ENCODE peak calls at places on chromosome 6, in six cellular contexts. A is SJSA1; W is epithelial cell of proximal tubule; J is adipocyte; R is AG10803; C is CD8-positive, alpha-beta memory T cell. B is an unnamed sample.

GRCh38 chr6:131951576-131952230 is 531 bp upstream of the CCN2 start:
- DNase-seq in A (no peak), W (no peak), J (peak), R (no peak), C (no peak), B (peak)

GRCh38 chr6:43993881-43994523 is 133.2 kb downstream of the MRPL14 start:
- DNase-seq in A (no peak), W (no peak), J (no peak), R (no peak), C (no peak), B (no peak)

GRCh38 chr6:166635556-166635955 is 8.5 kb upstream of the RPS6KA2 start:
- DNase-seq in A (no peak), W (no peak), J (no peak), R (no peak), C (no peak), B (no peak)

GRCh38 chr6:39530201-39530759 is 194.9 kb downstream of the KIF6 start:
- DNase-seq in A (no peak), W (peak), J (peak), R (peak), C (no peak), B (peak)

GRCh38 chr6:136341967-136342366 is 52.3 kb upstream of the BCLAF1 start:
- DNase-seq in A (no peak), W (no peak), J (no peak), R (no peak), C (no peak), B (no peak)

GRCh38 chr6:36350681-36351091 is 14.0 kb upstream of the BNIP5 start:
- DNase-seq in A (peak), W (no peak), J (peak), R (peak), C (no peak), B (peak)

GRCh38 chr6:89364586-89364985 is 12.1 kb upstream of the UBE2J1 start:
- DNase-seq in A (no peak), W (no peak), J (no peak), R (no peak), C (no peak), B (no peak)

GRCh38 chr6:140138311-140138994 is 764.0 kb upstream of the CITED2 start:
- DNase-seq in A (no peak), W (no peak), J (no peak), R (peak), C (no peak), B (peak)

GRCh38 chr6:168418151-168418551 is 22.8 kb upstream of the SMOC2 start:
- DNase-seq in A (no peak), W (no peak), J (no peak), R (no peak), C (no peak), B (no peak)

GRCh38 chr6:157518399-157519250 is 137.6 kb downstream of the ZDHHC14 start:
- DNase-seq in A (peak), W (no peak), J (no peak), R (peak), C (no peak), B (peak)

GRCh38 chr6:26224940-26225847 is 138.0 kb downstream of the HFE start:
- DNase-seq in A (peak), W (no peak), J (peak), R (peak), C (no peak), B (peak)

GRCh38 chr6:169189686-169190085 is 64.0 kb downstream of the THBS2 start:
- DNase-seq in A (no peak), W (no peak), J (no peak), R (peak), C (no peak), B (no peak)

GRCh38 chr6:118618676-118619377 is 32.6 kb downstream of the CEP85L start:
- DNase-seq in A (peak), W (no peak), J (peak), R (peak), C (peak), B (peak)

GRCh38 chr6:157595768-157596167 is 214.8 kb downstream of the ZDHHC14 start:
- DNase-seq in A (no peak), W (no peak), J (no peak), R (no peak), C (no peak), B (no peak)

GRCh38 chr6:148508401-148509151 is 165.9 kb downstream of the SASH1 start:
- DNase-seq in A (peak), W (no peak), J (peak), R (peak), C (no peak), B (peak)

GRCh38 chr6:169210611-169211010 is 43.0 kb downstream of the THBS2 start:
- DNase-seq in A (no peak), W (no peak), J (no peak), R (no peak), C (no peak), B (no peak)

GRCh38 chr6:15330174-15330934 is 84.5 kb downstream of the JARID2 start:
- DNase-seq in A (peak), W (no peak), J (no peak), R (peak), C (no peak), B (peak)

GRCh38 chr6:16471222-16471784 is 232.9 kb downstream of the GMPR start:
- DNase-seq in A (no peak), W (no peak), J (peak), R (no peak), C (no peak), B (no peak)

GRCh38 chr6:20211941-20212391 is 303 bp downstream of the MBOAT1 start:
- DNase-seq in A (no peak), W (no peak), J (peak), R (peak), C (no peak), B (peak)

GRCh38 chr6:111552999-111553398 is 52.7 kb downstream of the TRAF3IP2 start:
- DNase-seq in A (no peak), W (no peak), J (no peak), R (no peak), C (no peak), B (no peak)

GRCh38 chr6:35683267-35683666 is 5.4 kb downstream of the FKBP5 start:
- DNase-seq in A (no peak), W (no peak), J (no peak), R (no peak), C (no peak), B (no peak)

GRCh38 chr6:125983246-125983945 is 2.9 kb upstream of the TRMT11 start:
- DNase-seq in A (peak), W (no peak), J (peak), R (peak), C (no peak), B (peak)

GRCh38 chr6:157548635-157549467 is 167.9 kb downstream of the ZDHHC14 start:
- DNase-seq in A (no peak), W (no peak), J (no peak), R (no peak), C (no peak), B (no peak)

GRCh38 chr6:73675466-73676098 is 20.4 kb upstream of the CD109 start:
- DNase-seq in A (peak), W (peak), J (peak), R (peak), C (peak), B (peak)

GRCh38 chr6:5401845-5402738 is 140.8 kb downstream of the FARS2 start:
- DNase-seq in A (peak), W (no peak), J (peak), R (peak), C (no peak), B (peak)

GRCh38 chr6:138945354-138945753 is 42.7 kb downstream of the REPS1 start:
- DNase-seq in A (no peak), W (no peak), J (no peak), R (no peak), C (no peak), B (no peak)

GRCh38 chr6:44967481-44967880 is 360.6 kb upstream of the RUNX2 start:
- DNase-seq in A (no peak), W (no peak), J (peak), R (peak), C (no peak), B (peak)

GRCh38 chr6:30206152-30206551 is 7.1 kb downstream of the TRIM26 start:
- DNase-seq in A (no peak), W (no peak), J (no peak), R (peak), C (no peak), B (no peak)

GRCh38 chr6:89242574-89243330 is 25.6 kb upstream of the GABRR1 start:
- DNase-seq in A (peak), W (no peak), J (peak), R (peak), C (peak), B (peak)

GRCh38 chr6:38495922-38496635 is 143.7 kb downstream of the BTBD9 start:
- DNase-seq in A (no peak), W (no peak), J (no peak), R (no peak), C (no peak), B (no peak)

DNA sequence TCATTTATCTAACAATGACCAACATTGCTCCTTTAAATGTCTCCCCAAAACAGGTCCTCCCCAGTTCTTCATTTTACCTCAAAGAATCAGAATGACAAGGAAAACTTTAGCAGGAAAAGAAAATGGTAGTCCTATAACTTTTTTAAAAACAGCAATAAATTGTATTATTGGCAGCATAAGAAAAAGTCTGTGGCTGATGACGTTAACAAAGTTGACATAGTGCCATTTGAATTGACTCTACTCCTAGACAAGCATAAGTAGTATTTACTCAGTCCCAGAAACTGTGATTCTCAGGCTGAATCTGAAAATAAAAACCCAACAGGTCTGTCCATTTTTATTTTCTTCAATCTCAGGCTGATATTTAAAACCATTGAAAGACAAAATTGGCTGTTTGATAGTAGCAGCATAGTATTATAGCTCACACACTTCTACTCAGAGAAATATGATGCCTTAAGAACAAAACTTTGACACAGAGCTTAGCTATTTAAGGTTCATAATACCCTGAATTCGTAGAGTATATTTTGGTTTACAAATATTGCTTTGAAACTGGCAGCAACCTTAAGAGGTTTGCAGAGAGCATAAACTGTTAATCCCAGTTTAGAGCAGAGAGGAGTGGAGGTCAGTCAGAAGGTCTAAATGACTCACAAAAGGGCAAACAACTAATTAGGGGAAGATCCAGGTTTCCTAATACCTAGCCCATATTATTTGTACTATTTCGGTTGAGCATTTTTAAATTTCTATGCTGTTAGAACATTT is 35.0 kb upstream of the TENT5A start:
- DNase-seq in A (no peak), W (no peak), J (peak), R (peak), C (no peak), B (peak)
- H3K4me3 ChIP-seq in A (no peak), W (no peak), J (peak), R (no peak), C (no peak), B (no peak)

GRCh38 chr6:24940311-24940917 is 4.7 kb upstream of the RIPOR2 start:
- DNase-seq in A (no peak), W (no peak), J (no peak), R (no peak), C (no peak), B (no peak)
- H3K4me3 ChIP-seq in A (no peak), W (no peak), J (no peak), R (no peak), C (no peak), B (no peak)

GRCh38 chr6:159106627-159107241 is 61.9 kb upstream of the TAGAP start:
- DNase-seq in A (peak), W (no peak), J (peak), R (peak), C (peak), B (peak)

GRCh38 chr6:159108438-159108985 is 60.7 kb upstream of the FNDC1 start:
- DNase-seq in A (no peak), W (no peak), J (no peak), R (no peak), C (no peak), B (no peak)

GRCh38 chr6:159105716-159106115 is 60.9 kb upstream of the TAGAP start:
- DNase-seq in A (no peak), W (no peak), J (no peak), R (no peak), C (no peak), B (no peak)

GRCh38 chr6:159109391-159109790 is 59.8 kb upstream of the FNDC1 start:
- DNase-seq in A (no peak), W (no peak), J (no peak), R (no peak), C (no peak), B (no peak)

DNA sequence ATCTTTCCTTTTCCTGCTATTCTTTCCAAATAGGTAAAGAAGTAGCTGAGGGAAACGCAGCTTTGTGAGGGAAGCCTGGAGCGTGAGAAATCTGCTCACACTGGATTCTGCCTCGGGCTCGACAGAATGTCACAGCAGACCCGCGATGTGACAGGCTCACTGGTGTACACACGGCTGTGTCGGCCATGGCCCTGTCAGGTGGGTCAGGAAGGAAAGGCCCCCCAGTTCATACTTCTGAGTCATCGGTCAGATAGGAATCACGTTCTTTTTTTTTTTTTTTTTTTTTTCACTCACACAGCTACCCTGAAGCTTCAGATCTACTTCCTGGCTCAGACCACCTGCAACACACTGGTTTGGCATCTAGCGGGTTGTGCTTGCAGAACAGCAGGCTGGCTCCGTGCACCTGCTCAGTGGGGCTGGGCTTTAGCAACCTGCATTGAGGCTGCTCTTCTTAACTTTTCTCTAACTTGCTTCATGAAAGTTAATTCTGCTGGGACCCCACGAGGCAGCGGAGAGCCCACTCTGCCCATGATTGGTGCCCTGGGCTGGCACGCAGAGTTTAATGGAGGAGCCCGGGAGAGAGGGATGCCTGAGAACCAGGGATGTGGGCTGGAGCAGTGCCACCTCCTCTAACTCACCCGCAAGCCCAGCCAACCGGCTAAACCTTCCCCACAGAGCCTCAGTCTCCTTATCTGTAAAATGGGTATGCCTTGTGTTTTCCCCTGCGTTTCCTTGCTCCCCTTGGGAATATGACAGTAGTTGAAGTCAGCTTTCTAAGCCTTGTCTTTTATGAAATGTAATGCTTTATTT is 61.5 kb upstream of the FNDC1 start:
- DNase-seq in A (no peak), W (no peak), J (no peak), R (no peak), C (peak), B (no peak)
- H3K4me3 ChIP-seq in A (no peak), W (no peak), J (no peak), R (no peak), C (peak), B (no peak)

DNA sequence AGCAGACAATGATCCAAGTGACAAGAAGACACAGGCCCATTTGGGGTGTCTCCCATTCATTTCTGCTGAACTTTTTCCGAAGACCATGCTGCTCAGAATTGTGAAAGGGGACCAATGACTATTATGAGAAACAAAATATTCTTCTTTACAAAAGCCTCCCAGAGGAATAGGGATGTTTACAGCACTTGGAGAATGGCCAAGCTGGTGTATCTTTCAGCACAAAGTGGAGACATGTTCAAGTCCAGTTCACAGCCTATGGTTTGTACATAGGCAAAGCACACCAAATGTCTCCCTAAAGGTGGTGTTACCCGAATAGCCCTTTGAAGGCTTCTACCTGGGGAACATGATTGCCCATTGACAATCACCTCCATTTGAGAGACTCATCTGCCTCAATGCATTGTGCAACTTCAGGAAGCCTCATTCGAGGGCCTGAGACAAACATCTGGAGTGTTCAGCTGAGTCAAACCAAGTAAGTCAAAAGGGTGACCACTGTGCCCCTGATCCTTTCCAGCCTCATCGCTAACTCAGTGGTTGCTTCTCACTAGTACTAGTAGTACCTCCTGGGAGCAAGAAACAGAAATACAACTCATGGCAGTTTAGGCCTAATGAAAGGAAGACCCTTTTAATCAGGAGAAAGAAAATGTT is 451.0 kb upstream of the MARCKS start:
- DNase-seq in A (no peak), W (no peak), J (no peak), R (no peak), C (no peak), B (no peak)
- H3K4me3 ChIP-seq in A (no peak), W (no peak), J (no peak), R (no peak), C (no peak), B (no peak)

GRCh38 chr6:143125896-143126573 is 65.3 kb downstream of the AIG1 start:
- DNase-seq in A (peak), W (no peak), J (peak), R (peak), C (no peak), B (no peak)
- H3K4me3 ChIP-seq in A (no peak), W (no peak), J (no peak), R (no peak), C (no peak), B (no peak)

DNA sequence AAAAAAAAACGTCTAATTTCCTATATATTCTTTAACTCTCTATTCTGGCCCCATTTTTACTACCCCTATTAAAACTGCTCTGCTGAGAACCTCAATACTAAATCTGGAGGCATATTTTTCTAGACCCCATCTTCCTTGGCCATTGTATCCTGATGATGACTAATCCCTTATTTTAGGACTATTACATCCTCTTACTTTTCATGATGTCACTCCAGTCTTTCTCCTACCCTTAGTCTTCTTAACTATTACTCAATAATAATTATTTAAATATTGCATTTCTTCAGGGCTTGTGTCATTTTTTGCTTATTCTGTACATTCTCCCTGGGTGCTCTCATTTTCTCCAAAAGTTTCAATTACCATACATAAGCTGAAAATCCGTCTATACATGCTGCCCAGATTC is 6.4 kb downstream of the FBXO30 start:
- DNase-seq in A (no peak), W (no peak), J (no peak), R (no peak), C (no peak), B (peak)
- H3K4me3 ChIP-seq in A (no peak), W (no peak), J (no peak), R (no peak), C (no peak), B (no peak)

DNA sequence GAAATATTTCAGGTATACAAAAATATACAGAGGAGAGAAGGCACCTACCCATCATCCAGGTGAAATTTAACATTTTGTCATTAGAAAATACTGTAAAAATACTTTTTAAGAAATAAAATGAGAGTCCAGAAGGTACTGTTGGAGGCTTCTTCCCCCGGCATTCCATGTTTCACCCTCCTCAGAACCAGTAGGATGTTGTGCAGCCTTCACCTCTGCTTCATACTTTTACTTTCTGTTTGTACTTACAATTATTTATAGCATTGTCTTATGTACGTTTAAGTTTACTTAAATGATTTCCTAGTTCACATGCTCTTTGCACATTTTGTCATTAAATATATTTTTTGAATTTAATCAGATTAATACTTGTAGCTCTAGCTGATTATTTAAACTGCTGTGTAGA is 30.9 kb downstream of the TMEM200A start:
- DNase-seq in A (peak), W (no peak), J (peak), R (no peak), C (no peak), B (no peak)
- H3K4me3 ChIP-seq in A (no peak), W (peak), J (peak), R (peak), C (peak), B (no peak)

GRCh38 chr6:92847988-92848387 is 571.4 kb downstream of the EPHA7 start:
- DNase-seq in A (no peak), W (no peak), J (no peak), R (no peak), C (no peak), B (no peak)
- H3K4me3 ChIP-seq in A (no peak), W (no peak), J (no peak), R (no peak), C (no peak), B (no peak)

B was measured in fibroblast of pulmonary artery.